ENCODE peak calls at places on chromosomes 3 and 15, in eight cellular contexts. One of them, this sample, is unnamed.

GRCh38 chr15:90412356-90413194 is 24.5 kb downstream of the IQGAP1 start:
- DNase-seq in A172: peak
- DNase-seq in PC-9: peak
- DNase-seq in cerebellar cortex: no peak
- DNase-seq in activated CD4-positive, alpha-beta T cell treated with anti-CD3 and anti-CD28 coated beads, Interleukin-2, amount 50 U/mL, for 1 hour: no peak
- DNase-seq in NCI-H748 treated with DMSO at 0.1 percent for 48 hours: peak
- DNase-seq in GM18507: no peak
- DNase-seq in HuH-7.5: no peak
- DNase-seq in this sample: no peak

GRCh38 chr3:1613962-1614361 is 484.7 kb upstream of the CNTN4 start:
- DNase-seq in PC-9: no peak
- DNase-seq in A172: no peak
- DNase-seq in NCI-H748 treated with DMSO at 0.1 percent for 48 hours: no peak
- DNase-seq in cerebellar cortex: no peak
- DNase-seq in activated CD4-positive, alpha-beta T cell treated with anti-CD3 and anti-CD28 coated beads, Interleukin-2, amount 50 U/mL, for 1 hour: no peak
- DNase-seq in HuH-7.5: no peak
- DNase-seq in GM18507: no peak
- DNase-seq in this sample: no peak

GRCh38 chr3:4773583-4773982 is 205.7 kb upstream of the BHLHE40 start:
- DNase-seq in activated CD4-positive, alpha-beta T cell treated with anti-CD3 and anti-CD28 coated beads, Interleukin-2, amount 50 U/mL, for 1 hour: no peak
- DNase-seq in cerebellar cortex: no peak
- DNase-seq in GM18507: no peak
- DNase-seq in HuH-7.5: no peak
- DNase-seq in NCI-H748 treated with DMSO at 0.1 percent for 48 hours: no peak
- DNase-seq in PC-9: no peak
- DNase-seq in A172: no peak
- DNase-seq in this sample: no peak

GRCh38 chr15:90902656-90902995 is 476 bp upstream of the MAN2A2 start:
- DNase-seq in cerebellar cortex: no peak
- DNase-seq in PC-9: no peak
- DNase-seq in activated CD4-positive, alpha-beta T cell treated with anti-CD3 and anti-CD28 coated beads, Interleukin-2, amount 50 U/mL, for 1 hour: no peak
- DNase-seq in NCI-H748 treated with DMSO at 0.1 percent for 48 hours: no peak
- DNase-seq in GM18507: no peak
- DNase-seq in HuH-7.5: no peak
- DNase-seq in A172: no peak
- DNase-seq in this sample: no peak

GRCh38 chr15:76209948-76210347 is 101.3 kb downstream of the ETFA start:
- DNase-seq in A172: peak
- DNase-seq in PC-9: no peak
- DNase-seq in activated CD4-positive, alpha-beta T cell treated with anti-CD3 and anti-CD28 coated beads, Interleukin-2, amount 50 U/mL, for 1 hour: no peak
- DNase-seq in HuH-7.5: no peak
- DNase-seq in GM18507: no peak
- DNase-seq in cerebellar cortex: no peak
- DNase-seq in NCI-H748 treated with DMSO at 0.1 percent for 48 hours: no peak
- DNase-seq in this sample: no peak

GRCh38 chr3:117355566-117355965 is 646.0 kb downstream of the TUSC7 start:
- DNase-seq in activated CD4-positive, alpha-beta T cell treated with anti-CD3 and anti-CD28 coated beads, Interleukin-2, amount 50 U/mL, for 1 hour: no peak
- DNase-seq in A172: no peak
- DNase-seq in GM18507: no peak
- DNase-seq in HuH-7.5: no peak
- DNase-seq in PC-9: no peak
- DNase-seq in NCI-H748 treated with DMSO at 0.1 percent for 48 hours: peak
- DNase-seq in cerebellar cortex: no peak
- DNase-seq in this sample: no peak

GRCh38 chr3:115792206-115792955 is 169.1 kb downstream of the GAP43 start:
- DNase-seq in PC-9: peak
- DNase-seq in NCI-H748 treated with DMSO at 0.1 percent for 48 hours: no peak
- DNase-seq in activated CD4-positive, alpha-beta T cell treated with anti-CD3 and anti-CD28 coated beads, Interleukin-2, amount 50 U/mL, for 1 hour: no peak
- DNase-seq in A172: peak
- DNase-seq in GM18507: no peak
- DNase-seq in cerebellar cortex: no peak
- DNase-seq in HuH-7.5: peak
- DNase-seq in this sample: no peak

GRCh38 chr3:14377838-14378169 is 24.6 kb upstream of the SLC6A6 start:
- DNase-seq in cerebellar cortex: no peak
- DNase-seq in PC-9: no peak
- DNase-seq in GM18507: no peak
- DNase-seq in A172: no peak
- DNase-seq in NCI-H748 treated with DMSO at 0.1 percent for 48 hours: no peak
- DNase-seq in activated CD4-positive, alpha-beta T cell treated with anti-CD3 and anti-CD28 coated beads, Interleukin-2, amount 50 U/mL, for 1 hour: no peak
- DNase-seq in HuH-7.5: no peak
- DNase-seq in this sample: no peak

GRCh38 chr15:92005154-92005553 is 151.6 kb downstream of the SLCO3A1 start:
- DNase-seq in activated CD4-positive, alpha-beta T cell treated with anti-CD3 and anti-CD28 coated beads, Interleukin-2, amount 50 U/mL, for 1 hour: peak
- DNase-seq in NCI-H748 treated with DMSO at 0.1 percent for 48 hours: peak
- DNase-seq in PC-9: no peak
- DNase-seq in GM18507: no peak
- DNase-seq in cerebellar cortex: no peak
- DNase-seq in HuH-7.5: no peak
- DNase-seq in A172: no peak
- DNase-seq in this sample: no peak

GRCh38 chr15:41872166-41872747 is 21.6 kb downstream of the SPTBN5 start:
- DNase-seq in HuH-7.5: no peak
- DNase-seq in cerebellar cortex: no peak
- DNase-seq in A172: no peak
- DNase-seq in GM18507: no peak
- DNase-seq in NCI-H748 treated with DMSO at 0.1 percent for 48 hours: no peak
- DNase-seq in PC-9: no peak
- DNase-seq in activated CD4-positive, alpha-beta T cell treated with anti-CD3 and anti-CD28 coated beads, Interleukin-2, amount 50 U/mL, for 1 hour: no peak
- DNase-seq in this sample: no peak

GRCh38 chr15:75685195-75685594 is 27.5 kb downstream of the CSPG4 start:
- DNase-seq in A172: no peak
- DNase-seq in NCI-H748 treated with DMSO at 0.1 percent for 48 hours: no peak
- DNase-seq in cerebellar cortex: no peak
- DNase-seq in GM18507: no peak
- DNase-seq in HuH-7.5: no peak
- DNase-seq in PC-9: no peak
- DNase-seq in activated CD4-positive, alpha-beta T cell treated with anti-CD3 and anti-CD28 coated beads, Interleukin-2, amount 50 U/mL, for 1 hour: no peak
- DNase-seq in this sample: no peak

GRCh38 chr15:81335631-81336030 is 11.7 kb upstream of the STARD5 start:
- DNase-seq in activated CD4-positive, alpha-beta T cell treated with anti-CD3 and anti-CD28 coated beads, Interleukin-2, amount 50 U/mL, for 1 hour: no peak
- DNase-seq in cerebellar cortex: no peak
- DNase-seq in PC-9: no peak
- DNase-seq in A172: no peak
- DNase-seq in NCI-H748 treated with DMSO at 0.1 percent for 48 hours: no peak
- DNase-seq in GM18507: no peak
- DNase-seq in HuH-7.5: no peak
- DNase-seq in this sample: no peak

GRCh38 chr15:98826658-98827057 is 178.3 kb downstream of the IGF1R start:
- DNase-seq in cerebellar cortex: no peak
- DNase-seq in GM18507: no peak
- DNase-seq in activated CD4-positive, alpha-beta T cell treated with anti-CD3 and anti-CD28 coated beads, Interleukin-2, amount 50 U/mL, for 1 hour: no peak
- DNase-seq in A172: no peak
- DNase-seq in PC-9: no peak
- DNase-seq in HuH-7.5: no peak
- DNase-seq in NCI-H748 treated with DMSO at 0.1 percent for 48 hours: no peak
- DNase-seq in this sample: no peak

GRCh38 chr3:147162743-147163142 is 243.6 kb downstream of the ZIC4 start:
- DNase-seq in cerebellar cortex: no peak
- DNase-seq in GM18507: no peak
- DNase-seq in activated CD4-positive, alpha-beta T cell treated with anti-CD3 and anti-CD28 coated beads, Interleukin-2, amount 50 U/mL, for 1 hour: no peak
- DNase-seq in PC-9: no peak
- DNase-seq in HuH-7.5: no peak
- DNase-seq in NCI-H748 treated with DMSO at 0.1 percent for 48 hours: no peak
- DNase-seq in A172: no peak
- DNase-seq in this sample: no peak

GRCh38 chr3:177201707-177202397 is 4.6 kb upstream of the TBL1XR1 start:
- DNase-seq in PC-9: no peak
- DNase-seq in activated CD4-positive, alpha-beta T cell treated with anti-CD3 and anti-CD28 coated beads, Interleukin-2, amount 50 U/mL, for 1 hour: peak
- DNase-seq in GM18507: peak
- DNase-seq in cerebellar cortex: no peak
- DNase-seq in A172: no peak
- DNase-seq in HuH-7.5: no peak
- DNase-seq in NCI-H748 treated with DMSO at 0.1 percent for 48 hours: no peak
- DNase-seq in this sample: no peak

GRCh38 chr3:141105828-141106628 is 54.9 kb downstream of the SPSB4 start:
- DNase-seq in NCI-H748 treated with DMSO at 0.1 percent for 48 hours: peak
- DNase-seq in PC-9: peak
- DNase-seq in activated CD4-positive, alpha-beta T cell treated with anti-CD3 and anti-CD28 coated beads, Interleukin-2, amount 50 U/mL, for 1 hour: peak
- DNase-seq in GM18507: peak
- DNase-seq in cerebellar cortex: peak
- DNase-seq in HuH-7.5: peak
- DNase-seq in A172: peak
- DNase-seq in this sample: peak

GRCh38 chr15:33030315-33030714 is 164.2 kb downstream of the FMN1 start:
- DNase-seq in activated CD4-positive, alpha-beta T cell treated with anti-CD3 and anti-CD28 coated beads, Interleukin-2, amount 50 U/mL, for 1 hour: no peak
- DNase-seq in A172: no peak
- DNase-seq in GM18507: no peak
- DNase-seq in NCI-H748 treated with DMSO at 0.1 percent for 48 hours: no peak
- DNase-seq in PC-9: no peak
- DNase-seq in cerebellar cortex: no peak
- DNase-seq in HuH-7.5: no peak
- DNase-seq in this sample: no peak

GRCh38 chr15:66940368-66940767 is 125.0 kb upstream of the SMAD3 start:
- DNase-seq in NCI-H748 treated with DMSO at 0.1 percent for 48 hours: no peak
- DNase-seq in activated CD4-positive, alpha-beta T cell treated with anti-CD3 and anti-CD28 coated beads, Interleukin-2, amount 50 U/mL, for 1 hour: no peak
- DNase-seq in HuH-7.5: no peak
- DNase-seq in cerebellar cortex: no peak
- DNase-seq in A172: no peak
- DNase-seq in GM18507: peak
- DNase-seq in PC-9: no peak
- DNase-seq in this sample: no peak

GRCh38 chr15:71054286-71054952 is 60.9 kb upstream of the THSD4 start:
- DNase-seq in GM18507: no peak
- DNase-seq in HuH-7.5: no peak
- DNase-seq in A172: no peak
- DNase-seq in activated CD4-positive, alpha-beta T cell treated with anti-CD3 and anti-CD28 coated beads, Interleukin-2, amount 50 U/mL, for 1 hour: no peak
- DNase-seq in NCI-H748 treated with DMSO at 0.1 percent for 48 hours: no peak
- DNase-seq in PC-9: no peak
- DNase-seq in cerebellar cortex: no peak
- DNase-seq in this sample: no peak

GRCh38 chr3:194107126-194107525 is 28.8 kb upstream of the HES1 start:
- DNase-seq in activated CD4-positive, alpha-beta T cell treated with anti-CD3 and anti-CD28 coated beads, Interleukin-2, amount 50 U/mL, for 1 hour: no peak
- DNase-seq in cerebellar cortex: no peak
- DNase-seq in PC-9: no peak
- DNase-seq in GM18507: no peak
- DNase-seq in NCI-H748 treated with DMSO at 0.1 percent for 48 hours: no peak
- DNase-seq in A172: no peak
- DNase-seq in HuH-7.5: no peak
- DNase-seq in this sample: no peak

GRCh38 chr15:44598892-44599291 is 61.9 kb downstream of the EIF3J start:
- DNase-seq in cerebellar cortex: no peak
- DNase-seq in activated CD4-positive, alpha-beta T cell treated with anti-CD3 and anti-CD28 coated beads, Interleukin-2, amount 50 U/mL, for 1 hour: no peak
- DNase-seq in NCI-H748 treated with DMSO at 0.1 percent for 48 hours: no peak
- DNase-seq in PC-9: peak
- DNase-seq in GM18507: no peak
- DNase-seq in HuH-7.5: no peak
- DNase-seq in A172: no peak
- DNase-seq in this sample: no peak

GRCh38 chr3:103976931-103977339 is 1389.8 kb upstream of the ALCAM start:
- DNase-seq in PC-9: no peak
- DNase-seq in NCI-H748 treated with DMSO at 0.1 percent for 48 hours: no peak
- DNase-seq in HuH-7.5: peak
- DNase-seq in activated CD4-positive, alpha-beta T cell treated with anti-CD3 and anti-CD28 coated beads, Interleukin-2, amount 50 U/mL, for 1 hour: no peak
- DNase-seq in cerebellar cortex: no peak
- DNase-seq in GM18507: no peak
- DNase-seq in A172: no peak
- DNase-seq in this sample: no peak

GRCh38 chr15:66369773-66370651 is 13.5 kb upstream of the TIPIN start:
- DNase-seq in NCI-H748 treated with DMSO at 0.1 percent for 48 hours: peak
- DNase-seq in A172: peak
- DNase-seq in GM18507: no peak
- DNase-seq in activated CD4-positive, alpha-beta T cell treated with anti-CD3 and anti-CD28 coated beads, Interleukin-2, amount 50 U/mL, for 1 hour: no peak
- DNase-seq in HuH-7.5: no peak
- DNase-seq in cerebellar cortex: no peak
- DNase-seq in PC-9: peak
- DNase-seq in this sample: no peak

GRCh38 chr3:197027151-197027895 is 2.3 kb downstream of the MELTF start:
- DNase-seq in GM18507: no peak
- DNase-seq in activated CD4-positive, alpha-beta T cell treated with anti-CD3 and anti-CD28 coated beads, Interleukin-2, amount 50 U/mL, for 1 hour: no peak
- DNase-seq in HuH-7.5: peak
- DNase-seq in NCI-H748 treated with DMSO at 0.1 percent for 48 hours: no peak
- DNase-seq in cerebellar cortex: no peak
- DNase-seq in A172: peak
- DNase-seq in PC-9: peak
- DNase-seq in this sample: no peak

GRCh38 chr3:188345223-188345622 is 191.3 kb downstream of the LPP start:
- DNase-seq in activated CD4-positive, alpha-beta T cell treated with anti-CD3 and anti-CD28 coated beads, Interleukin-2, amount 50 U/mL, for 1 hour: no peak
- DNase-seq in HuH-7.5: no peak
- DNase-seq in A172: peak
- DNase-seq in NCI-H748 treated with DMSO at 0.1 percent for 48 hours: no peak
- DNase-seq in PC-9: no peak
- DNase-seq in GM18507: no peak
- DNase-seq in cerebellar cortex: no peak
- DNase-seq in this sample: no peak

GRCh38 chr3:71425491-71426071 is 157.9 kb downstream of the FOXP1 start:
- DNase-seq in NCI-H748 treated with DMSO at 0.1 percent for 48 hours: no peak
- DNase-seq in HuH-7.5: no peak
- DNase-seq in cerebellar cortex: no peak
- DNase-seq in PC-9: no peak
- DNase-seq in activated CD4-positive, alpha-beta T cell treated with anti-CD3 and anti-CD28 coated beads, Interleukin-2, amount 50 U/mL, for 1 hour: no peak
- DNase-seq in A172: peak
- DNase-seq in GM18507: no peak
- DNase-seq in this sample: no peak

GRCh38 chr3:148604270-148605085 is 93.2 kb upstream of the AGTR1 start:
- DNase-seq in PC-9: peak
- DNase-seq in cerebellar cortex: no peak
- DNase-seq in GM18507: no peak
- DNase-seq in A172: no peak
- DNase-seq in activated CD4-positive, alpha-beta T cell treated with anti-CD3 and anti-CD28 coated beads, Interleukin-2, amount 50 U/mL, for 1 hour: no peak
- DNase-seq in NCI-H748 treated with DMSO at 0.1 percent for 48 hours: no peak
- DNase-seq in HuH-7.5: no peak
- DNase-seq in this sample: no peak

GRCh38 chr3:132343018-132343612 is 25.9 kb downstream of the ACP3 start:
- DNase-seq in NCI-H748 treated with DMSO at 0.1 percent for 48 hours: peak
- DNase-seq in PC-9: peak
- DNase-seq in activated CD4-positive, alpha-beta T cell treated with anti-CD3 and anti-CD28 coated beads, Interleukin-2, amount 50 U/mL, for 1 hour: no peak
- DNase-seq in A172: peak
- DNase-seq in HuH-7.5: peak
- DNase-seq in cerebellar cortex: peak
- DNase-seq in GM18507: peak
- DNase-seq in this sample: peak

GRCh38 chr3:57675530-57675929 is 17.3 kb downstream of the DENND6A start:
- DNase-seq in activated CD4-positive, alpha-beta T cell treated with anti-CD3 and anti-CD28 coated beads, Interleukin-2, amount 50 U/mL, for 1 hour: no peak
- DNase-seq in NCI-H748 treated with DMSO at 0.1 percent for 48 hours: no peak
- DNase-seq in A172: no peak
- DNase-seq in HuH-7.5: no peak
- DNase-seq in cerebellar cortex: no peak
- DNase-seq in PC-9: no peak
- DNase-seq in GM18507: no peak
- DNase-seq in this sample: no peak

GRCh38 chr15:47184405-47185221 is 532.7 kb upstream of the SEMA6D start:
- DNase-seq in A172: no peak
- DNase-seq in HuH-7.5: no peak
- DNase-seq in cerebellar cortex: no peak
- DNase-seq in NCI-H748 treated with DMSO at 0.1 percent for 48 hours: peak
- DNase-seq in GM18507: no peak
- DNase-seq in activated CD4-positive, alpha-beta T cell treated with anti-CD3 and anti-CD28 coated beads, Interleukin-2, amount 50 U/mL, for 1 hour: no peak
- DNase-seq in PC-9: no peak
- DNase-seq in this sample: peak

GRCh38 chr3:27542469-27542868 is 58.3 kb upstream of the SLC4A7 start:
- DNase-seq in GM18507: no peak
- DNase-seq in HuH-7.5: no peak
- DNase-seq in PC-9: no peak
- DNase-seq in activated CD4-positive, alpha-beta T cell treated with anti-CD3 and anti-CD28 coated beads, Interleukin-2, amount 50 U/mL, for 1 hour: no peak
- DNase-seq in NCI-H748 treated with DMSO at 0.1 percent for 48 hours: no peak
- DNase-seq in A172: no peak
- DNase-seq in cerebellar cortex: no peak
- DNase-seq in this sample: no peak

GRCh38 chr15:48777645-48778337 is 33.1 kb downstream of the CEP152 start:
- DNase-seq in NCI-H748 treated with DMSO at 0.1 percent for 48 hours: no peak
- DNase-seq in GM18507: no peak
- DNase-seq in A172: no peak
- DNase-seq in cerebellar cortex: no peak
- DNase-seq in activated CD4-positive, alpha-beta T cell treated with anti-CD3 and anti-CD28 coated beads, Interleukin-2, amount 50 U/mL, for 1 hour: no peak
- DNase-seq in PC-9: no peak
- DNase-seq in HuH-7.5: no peak
- DNase-seq in this sample: no peak